ENCODE peak calls at places on chromosomes 2 and 18, in seven cellular contexts. One of them, this sample, is unnamed.
A peak's percentile ranks its signal among the peaks of the same experiment; 100 is the strongest.

GRCh38 chr2:205024822-205025518 is 479.7 kb downstream of the PARD3B start:
- DNase-seq in GM18507: no peak
- DNase-seq in A172: peak; percentile 96
- DNase-seq in amniotic stem cell: peak; percentile 97
- DNase-seq in stimulated activated CD4-positive, alpha-beta T cell treated with anti-CD3 and anti-CD28 coated beads, Interleukin-1b, Interleukin-23, amount 100 ng/mL, for 24 hours: peak; percentile 23
- DNase-seq in WTC11: no peak
- DNase-seq in A549: peak; percentile 77
- DNase-seq in this sample: peak; percentile 96

GRCh38 chr2:19360881-19361321 is 2.5 kb upstream of the OSR1 start:
- DNase-seq in GM18507: no peak
- DNase-seq in A172: no peak
- DNase-seq in amniotic stem cell: no peak
- DNase-seq in stimulated activated CD4-positive, alpha-beta T cell treated with anti-CD3 and anti-CD28 coated beads, Interleukin-1b, Interleukin-23, amount 100 ng/mL, for 24 hours: no peak
- DNase-seq in WTC11: no peak
- DNase-seq in A549: no peak
- DNase-seq in this sample: no peak

GRCh38 chr2:69618362-69618761 is 25.2 kb downstream of the AAK1 start:
- DNase-seq in GM18507: no peak
- DNase-seq in A172: no peak
- DNase-seq in amniotic stem cell: no peak
- DNase-seq in stimulated activated CD4-positive, alpha-beta T cell treated with anti-CD3 and anti-CD28 coated beads, Interleukin-1b, Interleukin-23, amount 100 ng/mL, for 24 hours: no peak
- DNase-seq in WTC11: no peak
- DNase-seq in A549: no peak
- DNase-seq in this sample: no peak

GRCh38 chr2:237569041-237569440 is 2.7 kb downstream of the PRLH start:
- DNase-seq in GM18507: no peak
- DNase-seq in A172: no peak
- DNase-seq in amniotic stem cell: no peak
- DNase-seq in stimulated activated CD4-positive, alpha-beta T cell treated with anti-CD3 and anti-CD28 coated beads, Interleukin-1b, Interleukin-23, amount 100 ng/mL, for 24 hours: no peak
- DNase-seq in WTC11: no peak
- DNase-seq in A549: no peak
- DNase-seq in this sample: no peak

GRCh38 chr2:39504790-39505335 is 67.8 kb upstream of the MAP4K3 start:
- DNase-seq in GM18507: no peak
- DNase-seq in A172: peak; percentile 49
- DNase-seq in amniotic stem cell: peak; percentile 32
- DNase-seq in stimulated activated CD4-positive, alpha-beta T cell treated with anti-CD3 and anti-CD28 coated beads, Interleukin-1b, Interleukin-23, amount 100 ng/mL, for 24 hours: no peak
- DNase-seq in WTC11: no peak
- DNase-seq in A549: peak; percentile 73
- DNase-seq in this sample: peak; percentile 63

GRCh38 chr18:5668087-5668715 is 124.4 kb upstream of the EPB41L3 start:
- DNase-seq in GM18507: no peak
- DNase-seq in A172: no peak
- DNase-seq in amniotic stem cell: no peak
- DNase-seq in stimulated activated CD4-positive, alpha-beta T cell treated with anti-CD3 and anti-CD28 coated beads, Interleukin-1b, Interleukin-23, amount 100 ng/mL, for 24 hours: no peak
- DNase-seq in WTC11: no peak
- DNase-seq in A549: no peak
- DNase-seq in this sample: no peak

GRCh38 chr2:96702098-96702785 is 37.6 kb downstream of the LMAN2L start:
- DNase-seq in GM18507: no peak
- DNase-seq in A172: peak; percentile 21
- DNase-seq in amniotic stem cell: no peak
- DNase-seq in stimulated activated CD4-positive, alpha-beta T cell treated with anti-CD3 and anti-CD28 coated beads, Interleukin-1b, Interleukin-23, amount 100 ng/mL, for 24 hours: no peak
- DNase-seq in WTC11: no peak
- DNase-seq in A549: no peak
- DNase-seq in this sample: no peak

GRCh38 chr18:61435064-61435652 is 101.9 kb downstream of the CDH20 start:
- DNase-seq in GM18507: no peak
- DNase-seq in A172: no peak
- DNase-seq in amniotic stem cell: no peak
- DNase-seq in stimulated activated CD4-positive, alpha-beta T cell treated with anti-CD3 and anti-CD28 coated beads, Interleukin-1b, Interleukin-23, amount 100 ng/mL, for 24 hours: no peak
- DNase-seq in WTC11: no peak
- DNase-seq in A549: peak; percentile 12
- DNase-seq in this sample: peak; percentile 16

GRCh38 chr2:45432406-45432805 is 178.7 kb downstream of the SRBD1 start:
- DNase-seq in GM18507: no peak
- DNase-seq in A172: no peak
- DNase-seq in amniotic stem cell: no peak
- DNase-seq in stimulated activated CD4-positive, alpha-beta T cell treated with anti-CD3 and anti-CD28 coated beads, Interleukin-1b, Interleukin-23, amount 100 ng/mL, for 24 hours: no peak
- DNase-seq in WTC11: no peak
- DNase-seq in A549: peak; percentile 18
- DNase-seq in this sample: peak; percentile 43

GRCh38 chr2:69789129-69789528 is 40.3 kb upstream of the GMCL1 start:
- DNase-seq in GM18507: no peak
- DNase-seq in A172: peak; percentile 83
- DNase-seq in amniotic stem cell: peak; percentile 66
- DNase-seq in stimulated activated CD4-positive, alpha-beta T cell treated with anti-CD3 and anti-CD28 coated beads, Interleukin-1b, Interleukin-23, amount 100 ng/mL, for 24 hours: no peak
- DNase-seq in WTC11: no peak
- DNase-seq in A549: peak; percentile 91
- DNase-seq in this sample: peak; percentile 71

GRCh38 chr2:127107622-127107999 is 657 bp upstream of the BIN1 start:
- DNase-seq in GM18507: no peak
- DNase-seq in A172: no peak
- DNase-seq in amniotic stem cell: no peak
- DNase-seq in stimulated activated CD4-positive, alpha-beta T cell treated with anti-CD3 and anti-CD28 coated beads, Interleukin-1b, Interleukin-23, amount 100 ng/mL, for 24 hours: no peak
- DNase-seq in WTC11: no peak
- DNase-seq in A549: peak; percentile 63
- DNase-seq in this sample: no peak

GRCh38 chr2:157940024-157940423 is 63.9 kb upstream of the ACVR1 start:
- DNase-seq in GM18507: no peak
- DNase-seq in A172: no peak
- DNase-seq in amniotic stem cell: no peak
- DNase-seq in stimulated activated CD4-positive, alpha-beta T cell treated with anti-CD3 and anti-CD28 coated beads, Interleukin-1b, Interleukin-23, amount 100 ng/mL, for 24 hours: no peak
- DNase-seq in WTC11: no peak
- DNase-seq in A549: no peak
- DNase-seq in this sample: peak; percentile 66

GRCh38 chr2:231512222-231512621 is 18.0 kb downstream of the NMUR1 start:
- DNase-seq in GM18507: no peak
- DNase-seq in A172: no peak
- DNase-seq in amniotic stem cell: no peak
- DNase-seq in stimulated activated CD4-positive, alpha-beta T cell treated with anti-CD3 and anti-CD28 coated beads, Interleukin-1b, Interleukin-23, amount 100 ng/mL, for 24 hours: no peak
- DNase-seq in WTC11: no peak
- DNase-seq in A549: no peak
- DNase-seq in this sample: peak; percentile 69

GRCh38 chr2:68839260-68839833 is 31.9 kb downstream of the BMP10 start:
- DNase-seq in GM18507: no peak
- DNase-seq in A172: peak; percentile 47
- DNase-seq in amniotic stem cell: no peak
- DNase-seq in stimulated activated CD4-positive, alpha-beta T cell treated with anti-CD3 and anti-CD28 coated beads, Interleukin-1b, Interleukin-23, amount 100 ng/mL, for 24 hours: no peak
- DNase-seq in WTC11: peak; percentile 43
- DNase-seq in A549: peak; percentile 31
- DNase-seq in this sample: peak; percentile 18